ENCODE peak calls at places on chromosomes 2 and 18, in six cellular contexts. K is tibial nerve, C is foreskin fibroblast, H is glutamatergic neuron, U is kidney, B is upper lobe of right lung. V is an unnamed sample.

GRCh38 chr2:113305146-113305545 is 26.4 kb upstream of the PAX8 start:
- DNase-seq in B (no peak), U (no peak), C (no peak), H (no peak), K (no peak), V (no peak)

GRCh38 chr2:187198136-187198535 is 249.9 kb downstream of the CALCRL start:
- DNase-seq in H (no peak), B (no peak), C (no peak), K (no peak), U (no peak), V (no peak)

GRCh38 chr2:152555048-152555447 is 162.2 kb downstream of the PRPF40A start:
- DNase-seq in H (no peak), C (no peak), K (no peak), B (no peak), U (no peak), V (no peak)

GRCh38 chr2:101395545-101396351 is 8.4 kb upstream of the CREG2 start:
- DNase-seq in U (no peak), B (no peak), C (no peak), H (no peak), K (no peak), V (no peak)

GRCh38 chr2:188293601-188294482 is 2.2 kb downstream of the GULP1 start:
- DNase-seq in U (peak), C (peak), B (peak), H (peak), K (peak), V (peak)

GRCh38 chr2:41853427-41854191 is 194.2 kb upstream of the PKDCC start:
- DNase-seq in U (no peak), C (peak), H (peak), K (no peak), B (no peak), V (no peak)

GRCh38 chr2:67600472-67600871 is 203.3 kb downstream of the ETAA1 start:
- DNase-seq in U (no peak), K (no peak), H (no peak), C (no peak), B (no peak), V (no peak)

GRCh38 chr2:166343467-166343866 is 32.3 kb downstream of the SCN9A start:
- DNase-seq in B (no peak), H (peak), K (no peak), U (no peak), C (no peak), V (no peak)

GRCh38 chr2:12452211-12452610 is 264.5 kb upstream of the TRIB2 start:
- DNase-seq in U (no peak), B (no peak), H (no peak), K (no peak), C (no peak), V (no peak)

GRCh38 chr2:157743051-157743450 is 114.4 kb upstream of the ACVR1C start:
- DNase-seq in B (no peak), U (no peak), C (no peak), H (no peak), K (no peak), V (no peak)

GRCh38 chr2:31239842-31240198 is 5.9 kb downstream of the EHD3 start:
- DNase-seq in C (peak), B (no peak), K (no peak), U (no peak), H (no peak), V (no peak)

GRCh38 chr18:51614033-51614432 is 416.6 kb upstream of the MEX3C start:
- DNase-seq in C (no peak), U (no peak), B (no peak), K (no peak), H (no peak), V (no peak)

GRCh38 chr18:939167-939566 is 34.5 kb downstream of the ADCYAP1 start:
- DNase-seq in B (no peak), K (no peak), U (no peak), H (no peak), C (no peak), V (no peak)

GRCh38 chr2:30235008-30235655 is 3.8 kb downstream of the LBH start:
- DNase-seq in U (no peak), K (no peak), C (no peak), H (no peak), B (no peak), V (no peak)

GRCh38 chr2:127401757-127402695 is 14.3 kb upstream of the MAP3K2 start:
- DNase-seq in C (no peak), B (no peak), H (no peak), K (no peak), U (no peak), V (no peak)

GRCh38 chr2:103401621-103402020 is 639.8 kb downstream of the TMEM182 start:
- DNase-seq in B (no peak), U (no peak), C (no peak), K (no peak), H (peak), V (no peak)

GRCh38 chr2:164810843-164811242 is 30.8 kb downstream of the COBLL1 start:
- DNase-seq in H (no peak), B (no peak), C (peak), K (no peak), U (no peak), V (no peak)

GRCh38 chr2:178069551-178069950 is 3.0 kb downstream of the PDE11A start:
- DNase-seq in U (no peak), K (no peak), B (no peak), C (no peak), H (no peak), V (no peak)

GRCh38 chr2:225787497-225787896 is 388.0 kb downstream of the NYAP2 start:
- DNase-seq in K (no peak), H (no peak), B (no peak), U (no peak), C (no peak), V (no peak)

GRCh38 chr2:15636972-15637785 is 45.5 kb downstream of the DDX1 start:
- DNase-seq in H (peak), C (peak), B (no peak), U (no peak), K (peak), V (no peak)

GRCh38 chr2:143891879-143892308 is 628.0 kb downstream of the ZEB2 start:
- DNase-seq in B (no peak), H (no peak), U (no peak), C (no peak), K (no peak), V (no peak)

GRCh38 chr2:64298161-64298560 is 153.9 kb upstream of the PELI1 start:
- DNase-seq in K (no peak), H (no peak), U (no peak), B (no peak), C (no peak), V (no peak)

GRCh38 chr2:3299130-3299529 is 78.5 kb downstream of the EIPR1 start:
- DNase-seq in H (no peak), K (no peak), B (peak), C (no peak), U (peak), V (no peak)

GRCh38 chr2:124476291-124476690 is 451.2 kb downstream of the CNTNAP5 start:
- DNase-seq in C (no peak), K (no peak), U (no peak), B (no peak), H (no peak), V (no peak)

GRCh38 chr18:21686282-21687105 is 18.1 kb downstream of the ABHD3 start:
- DNase-seq in H (no peak), B (no peak), C (peak), K (no peak), U (no peak), V (no peak)

GRCh38 chr2:130823886-130824491 is 12.7 kb upstream of the ARHGEF4 start:
- DNase-seq in K (no peak), H (no peak), C (no peak), B (peak), U (no peak), V (no peak)

GRCh38 chr2:152189622-152190495 is 14.3 kb upstream of the STAM2 start:
- DNase-seq in B (no peak), U (no peak), K (no peak), C (peak), H (peak), V (no peak)

GRCh38 chr2:26039603-26040367 is 5.9 kb downstream of the RAB10 start:
- DNase-seq in K (no peak), U (no peak), C (no peak), H (no peak), B (no peak), V (no peak)

GRCh38 chr2:192194065-192194865 is 468 bp downstream of the TMEFF2 start:
- DNase-seq in K (no peak), B (peak), H (peak), C (peak), U (peak), V (peak)

GRCh38 chr2:105518897-105519296 is 120.0 kb upstream of the FHL2 start:
- DNase-seq in H (no peak), U (no peak), C (no peak), B (no peak), K (no peak), V (no peak)

GRCh38 chr2:189534854-189535253 is 45.7 kb downstream of the SLC40A1 start:
- DNase-seq in C (peak), B (no peak), U (no peak), K (no peak), H (no peak), V (no peak)

GRCh38 chr2:121061633-121062032 is 223.4 kb downstream of the TFCP2L1 start:
- DNase-seq in C (no peak), U (peak), K (no peak), H (peak), B (no peak), V (no peak)

GRCh38 chr2:46925444-46926351 is 10.1 kb upstream of the MCFD2 start:
- DNase-seq in U (no peak), H (no peak), K (no peak), C (no peak), B (no peak), V (no peak)

GRCh38 chr2:168751104-168751768 is 51.2 kb upstream of the NOSTRIN start:
- DNase-seq in H (no peak), K (no peak), U (no peak), B (no peak), C (no peak), V (no peak)

GRCh38 chr2:74537140-74537539 is 7.4 kb downstream of the HTRA2 start:
- DNase-seq in B (peak), C (no peak), U (no peak), K (no peak), H (no peak), V (no peak)

GRCh38 chr2:86225581-86225980 is 26.3 kb downstream of the MRPL35 start:
- DNase-seq in K (no peak), C (peak), B (no peak), H (no peak), U (no peak), V (no peak)

GRCh38 chr2:215611609-215612386 is 175.9 kb upstream of the FN1 start:
- DNase-seq in K (no peak), C (no peak), U (no peak), B (no peak), H (no peak), V (no peak)
- TF ChIP-seq CTCF in K (no peak), C (no peak), U (no peak), B (no peak), H (peak), V (peak)

GRCh38 chr2:217189131-217189530 is 329.3 kb upstream of the TNP1 start:
- DNase-seq in K (no peak), U (no peak), B (no peak), C (no peak), H (no peak), V (no peak)
- TF ChIP-seq CTCF in K (no peak), U (no peak), B (no peak), C (no peak), H (no peak), V (no peak)

GRCh38 chr2:59276917-59277316 is 1035.8 kb upstream of the FANCL start:
- DNase-seq in C (no peak), B (no peak), U (no peak), K (no peak), H (no peak), V (no peak)

GRCh38 chr2:59277656-59278055 is 1036.5 kb upstream of the FANCL start:
- DNase-seq in U (no peak), K (no peak), B (no peak), C (no peak), H (no peak), V (no peak)

DNA sequence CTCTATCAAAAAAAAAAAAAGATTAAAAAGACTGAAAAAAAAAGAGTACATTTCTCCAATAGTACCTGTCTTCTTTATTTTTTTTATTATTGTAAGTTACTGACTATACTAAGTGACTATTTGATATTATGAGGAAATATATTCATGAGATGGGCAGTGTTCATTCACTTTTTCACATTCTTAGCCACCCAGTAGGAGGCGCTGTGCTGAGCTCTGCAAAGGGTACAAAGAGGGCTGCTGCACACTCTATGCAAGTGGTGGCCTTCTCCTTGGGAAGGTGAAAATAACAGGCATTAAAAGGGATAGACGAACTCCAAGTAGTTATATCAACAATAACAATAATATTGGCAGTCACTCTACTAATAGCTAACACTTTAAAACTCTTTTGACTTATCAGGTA is 1034.9 kb upstream of the FANCL start:
- DNase-seq in U (no peak), H (peak), K (no peak), C (no peak), B (no peak), V (no peak)
- TF ChIP-seq CTCF in U (no peak), H (peak), K (no peak), C (no peak), B (peak), V (peak)

GRCh38 chr2:28283861-28284260 is 108.8 kb upstream of the FOSL2 start:
- DNase-seq in B (no peak), K (no peak), H (no peak), C (no peak), U (no peak), V (no peak)

GRCh38 chr2:28288620-28289019 is 104.0 kb upstream of the FOSL2 start:
- DNase-seq in C (no peak), B (no peak), K (no peak), H (no peak), U (no peak), V (no peak)

GRCh38 chr2:28286678-28287077 is 106.0 kb upstream of the FOSL2 start:
- DNase-seq in B (no peak), K (no peak), C (peak), U (no peak), H (no peak), V (no peak)

GRCh38 chr2:28282861-28283646 is 109.6 kb upstream of the FOSL2 start:
- DNase-seq in B (no peak), U (no peak), K (no peak), H (no peak), C (no peak), V (no peak)

DNA sequence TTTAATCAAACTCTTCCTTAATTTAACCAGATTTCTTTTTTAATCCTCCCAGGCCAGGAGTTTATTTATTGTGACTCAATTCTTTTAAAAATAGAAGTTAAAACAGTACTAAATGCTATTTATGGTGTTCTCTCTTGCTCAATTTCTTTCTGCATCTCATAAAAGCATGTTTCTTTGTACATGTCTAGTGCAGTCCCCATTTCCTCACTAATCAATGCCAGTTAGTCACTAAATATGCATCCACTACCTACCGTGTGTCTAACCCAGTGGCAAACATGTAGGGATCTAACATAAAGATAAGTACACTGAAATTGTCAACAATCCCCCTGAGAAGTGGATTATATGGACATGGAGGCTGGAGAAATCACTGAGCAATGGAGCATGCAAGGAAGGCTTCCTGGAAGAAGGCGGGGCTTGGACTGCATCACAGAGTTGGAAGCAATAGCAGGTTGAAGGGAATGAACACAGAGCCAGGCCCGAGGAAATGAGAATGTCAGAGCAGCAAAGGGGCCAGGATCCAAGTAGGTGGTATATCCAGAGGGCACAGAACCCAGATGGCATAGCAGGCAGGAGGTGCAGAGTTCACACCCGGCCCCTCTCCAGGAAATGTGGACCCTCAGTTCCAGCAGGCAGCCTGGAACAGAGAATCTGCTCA is 105.3 kb upstream of the FOSL2 start:
- DNase-seq in K (no peak), U (no peak), H (no peak), C (peak), B (no peak), V (no peak)
- TF ChIP-seq CTCF in K (no peak), U (no peak), H (no peak), C (no peak), B (no peak), V (no peak)

V was measured in type B pancreatic cell.